ENCODE peak calls at places on chromosomes 11 and 22, in ten cellular contexts. E, D, H, M, L, W, N, Y, I and J are unnamed samples. For H3K4me1, the result is how much of the 10 kb centered on the place peaks cover.

GRCh38 chr22:42184852-42185251 is 54.2 kb upstream of the CYP2D6 start:
- DNase-seq in E (no peak), D (no peak), H (no peak), M (peak), L (no peak), W (no peak), N (no peak), Y (no peak), I (no peak), J (no peak)

GRCh38 chr22:47357086-47357485 is 594.6 kb downstream of the TBC1D22A start:
- DNase-seq in E (no peak), D (no peak), H (no peak), M (no peak), L (no peak), W (no peak), N (no peak), Y (no peak), I (no peak), J (no peak)

GRCh38 chr11:69253028-69253427 is 40.9 kb upstream of the MYEOV start:
- DNase-seq in E (no peak), D (no peak), H (peak), M (peak), L (no peak), W (peak), N (no peak), Y (no peak), I (no peak), J (no peak)

GRCh38 chr11:71425851-71426250 is 22.3 kb downstream of the DHCR7 start:
- DNase-seq in E (no peak), D (no peak), H (no peak), M (peak), L (no peak), W (peak), N (peak), Y (no peak), I (no peak), J (no peak)

GRCh38 chr11:62004473-62004872 is 37.0 kb upstream of the FTH1 start:
- DNase-seq in E (no peak), D (peak), H (peak), M (peak), L (no peak), W (peak), N (no peak), Y (peak), I (peak), J (no peak)

GRCh38 chr11:71473793-71474080 is 20.7 kb downstream of the NADSYN1 start:
- DNase-seq in E (no peak), D (no peak), H (no peak), M (no peak), L (no peak), W (no peak), N (no peak), Y (no peak), I (no peak), J (no peak)

GRCh38 chr22:25996669-25997068 is 172.6 kb upstream of the SEZ6L start:
- DNase-seq in E (no peak), D (no peak), H (no peak), M (no peak), L (no peak), W (no peak), N (no peak), Y (no peak), I (no peak), J (no peak)

GRCh38 chr11:3823303-3823702 is 14.9 kb downstream of the PGAP2 start:
- DNase-seq in E (no peak), D (no peak), H (peak), M (peak), L (no peak), W (peak), N (no peak), Y (no peak), I (no peak), J (no peak)

GRCh38 chr11:115267871-115268270 is 236.3 kb downstream of the CADM1 start:
- DNase-seq in E (no peak), D (no peak), H (peak), M (no peak), L (no peak), W (no peak), N (no peak), Y (no peak), I (no peak), J (no peak)

GRCh38 chr22:27317961-27318360 is 483.6 kb downstream of the MN1 start:
- DNase-seq in E (no peak), D (no peak), H (peak), M (no peak), L (no peak), W (peak), N (no peak), Y (no peak), I (no peak), J (no peak)

DNA sequence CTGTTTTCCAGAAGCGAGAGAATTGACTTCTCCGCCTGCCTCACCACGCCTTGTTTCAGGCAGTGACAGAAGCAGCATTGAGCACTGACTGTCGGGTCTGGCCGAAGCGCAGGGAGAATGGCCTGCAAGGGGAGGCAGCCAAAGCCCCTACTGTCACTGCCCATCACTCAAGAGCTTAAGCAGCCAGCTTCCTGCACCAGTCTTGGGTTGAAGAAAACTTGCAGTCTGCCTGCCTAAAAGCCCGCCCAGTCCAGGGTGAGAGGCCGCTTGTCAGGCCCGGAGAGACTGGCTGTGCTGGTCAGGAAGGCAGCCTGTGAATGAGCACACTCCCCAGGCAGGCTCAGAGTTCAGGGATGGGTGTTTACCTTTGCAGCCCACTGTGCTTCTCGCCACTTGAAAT is 108.3 kb downstream of the PKNOX2 start:
- DNase-seq in E (no peak), D (no peak), H (no peak), M (no peak), L (no peak), W (no peak), N (no peak), Y (no peak), I (no peak), J (no peak)
- H3K4me1 ChIP-seq in E (under half), D (under half), H (under half), M (under half), L (under half), W (under half), N (under half), Y (under half), I (under half), J (under half)

GRCh38 chr11:64231536-64231935 is 1.2 kb downstream of the DNAJC4 start:
- DNase-seq in E (no peak), D (no peak), H (no peak), M (no peak), L (no peak), W (no peak), N (no peak), Y (no peak), I (no peak), J (no peak)
- H3K27ac ChIP-seq in E (no peak), D (no peak), H (no peak), M (no peak), L (no peak), W (no peak), N (no peak), Y (no peak), I (no peak), J (no peak)

GRCh38 chr22:49709464-49709863 is 118.2 kb downstream of the BRD1 start:
- DNase-seq in E (no peak), D (no peak), H (no peak), M (no peak), L (no peak), W (no peak), N (no peak), Y (no peak), I (no peak), J (no peak)

GRCh38 chr22:49712195-49712791 is 115.4 kb downstream of the BRD1 start:
- DNase-seq in E (no peak), D (no peak), H (peak), M (peak), L (peak), W (no peak), N (peak), Y (no peak), I (no peak), J (no peak)

GRCh38 chr22:49713003-49713402 is 114.7 kb downstream of the BRD1 start:
- DNase-seq in E (no peak), D (no peak), H (no peak), M (no peak), L (no peak), W (no peak), N (no peak), Y (no peak), I (no peak), J (no peak)

GRCh38 chr22:49715450-49715849 is 112.2 kb downstream of the BRD1 start:
- DNase-seq in E (no peak), D (no peak), H (no peak), M (peak), L (no peak), W (no peak), N (no peak), Y (no peak), I (no peak), J (no peak)

DNA sequence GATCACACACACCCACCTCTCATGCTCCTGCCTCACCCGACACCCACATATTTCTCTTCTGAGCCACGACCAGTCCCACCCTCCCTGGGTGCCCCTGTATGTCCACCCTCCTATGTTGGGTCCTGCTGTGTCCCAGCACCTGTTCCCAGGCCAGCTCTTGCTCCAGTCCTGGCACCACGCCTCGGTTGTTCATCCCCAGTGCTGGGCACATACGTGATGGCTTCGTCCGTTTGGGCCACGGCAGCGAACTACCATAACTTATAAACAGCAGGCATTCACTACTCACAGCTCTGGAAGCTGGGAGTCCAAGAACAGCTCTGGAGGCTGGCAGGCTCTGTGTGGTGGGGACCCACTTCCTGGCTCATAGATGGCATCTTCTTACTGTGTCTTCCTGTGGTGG is 116.9 kb downstream of the BRD1 start:
- DNase-seq in E (no peak), D (no peak), H (no peak), M (no peak), L (no peak), W (no peak), N (peak), Y (no peak), I (no peak), J (no peak)
- H3K4me1 ChIP-seq in E (under half), D (under half), H (under half), M (under half), L (under half), W (under half), N (under half), Y (under half), I (under half), J (under half)

GRCh38 chr11:45930951-45931563 is 8.6 kb downstream of the LARGE2 start:
- DNase-seq in E (no peak), D (no peak), H (no peak), M (no peak), L (no peak), W (peak), N (peak), Y (no peak), I (no peak), J (no peak)

GRCh38 chr11:45933131-45933821 is 10.8 kb downstream of the LARGE2 start:
- DNase-seq in E (no peak), D (no peak), H (peak), M (peak), L (no peak), W (peak), N (peak), Y (no peak), I (no peak), J (no peak)

GRCh38 chr11:45930031-45930794 is 7.8 kb downstream of the LARGE2 start:
- DNase-seq in E (peak), D (no peak), H (no peak), M (no peak), L (peak), W (peak), N (peak), Y (no peak), I (no peak), J (peak)

GRCh38 chr11:45932217-45932616 is 9.8 kb downstream of the LARGE2 start:
- DNase-seq in E (no peak), D (no peak), H (no peak), M (no peak), L (no peak), W (no peak), N (no peak), Y (no peak), I (no peak), J (no peak)

DNA sequence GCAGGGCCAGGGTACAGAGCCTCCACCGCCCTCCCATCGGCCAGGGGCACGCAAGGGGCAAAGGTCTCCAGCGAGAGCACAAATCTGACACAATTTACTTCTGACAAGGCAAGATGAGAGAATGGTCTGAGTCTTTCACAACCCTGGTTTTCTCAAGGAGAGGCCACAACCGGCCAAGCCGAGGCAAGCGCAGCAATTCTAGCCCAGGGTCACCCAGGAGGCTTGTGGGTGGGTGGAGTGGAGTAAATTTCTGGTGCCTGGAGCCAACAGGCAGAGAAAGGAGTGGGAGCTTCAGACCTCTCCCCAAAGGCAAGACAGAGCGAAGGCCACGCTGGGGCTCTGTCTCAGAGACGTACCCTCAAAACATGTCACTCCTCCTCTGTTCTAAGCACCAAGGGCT is 9.3 kb downstream of the LARGE2 start:
- DNase-seq in E (no peak), D (no peak), H (no peak), M (no peak), L (no peak), W (peak), N (peak), Y (no peak), I (no peak), J (no peak)
- H3K27ac ChIP-seq in E (no peak), D (no peak), H (no peak), M (no peak), L (no peak), W (peak), N (no peak), Y (no peak), I (no peak), J (no peak)

GRCh38 chr11:68028802-68029475 is 1.5 kb upstream of the NDUFS8 start:
- DNase-seq in E (no peak), D (no peak), H (peak), M (peak), L (no peak), W (peak), N (no peak), Y (no peak), I (no peak), J (no peak)

GRCh38 chr11:68025047-68025446 is 5.4 kb upstream of the NDUFS8 start:
- DNase-seq in E (no peak), D (no peak), H (no peak), M (no peak), L (no peak), W (no peak), N (no peak), Y (no peak), I (no peak), J (no peak)

GRCh38 chr11:68030318-68031135 is at the start of gene NDUFS8:
- DNase-seq in E (peak), D (peak), H (peak), M (peak), L (peak), W (peak), N (peak), Y (peak), I (peak), J (peak)

GRCh38 chr11:68026391-68027105 is 3.9 kb upstream of the NDUFS8 start:
- DNase-seq in E (no peak), D (no peak), H (no peak), M (no peak), L (no peak), W (no peak), N (no peak), Y (no peak), I (no peak), J (no peak)

GRCh38 chr11:68027667-68028066 is 2.8 kb upstream of the NDUFS8 start:
- DNase-seq in E (no peak), D (no peak), H (no peak), M (no peak), L (no peak), W (no peak), N (no peak), Y (no peak), I (no peak), J (no peak)
- H3K4me1 ChIP-seq in E (under half), D (under half), H (under half), M (under half), L (under half), W (under half), N (under half), Y (under half), I (under half), J (under half)

GRCh38 chr22:35547993-35548761 is 7.5 kb downstream of the RASD2 start:
- DNase-seq in E (no peak), D (no peak), H (no peak), M (no peak), L (no peak), W (no peak), N (no peak), Y (no peak), I (no peak), J (no peak)
- H3K27ac ChIP-seq in E (no peak), D (no peak), H (no peak), M (no peak), L (no peak), W (no peak), N (no peak), Y (no peak), I (no peak), J (no peak)

GRCh38 chr11:12154871-12155668 is 44.7 kb downstream of the MICAL2 start:
- DNase-seq in E (no peak), D (no peak), H (no peak), M (no peak), L (no peak), W (no peak), N (no peak), Y (no peak), I (no peak), J (no peak)

GRCh38 chr11:12157241-12157661 is 46.9 kb downstream of the MICAL2 start:
- DNase-seq in E (no peak), D (no peak), H (peak), M (peak), L (no peak), W (no peak), N (no peak), Y (no peak), I (no peak), J (no peak)

GRCh38 chr11:12158926-12159325 is 48.5 kb downstream of the MICAL2 start:
- DNase-seq in E (no peak), D (no peak), H (peak), M (no peak), L (no peak), W (no peak), N (no peak), Y (no peak), I (no peak), J (no peak)

GRCh38 chr11:12156301-12157140 is 46.1 kb downstream of the MICAL2 start:
- DNase-seq in E (no peak), D (no peak), H (peak), M (no peak), L (no peak), W (no peak), N (no peak), Y (no peak), I (no peak), J (no peak)

GRCh38 chr11:12155696-12156095 is 45.3 kb downstream of the MICAL2 start:
- DNase-seq in E (no peak), D (no peak), H (no peak), M (no peak), L (no peak), W (no peak), N (no peak), Y (no peak), I (no peak), J (no peak)
- H3K4me1 ChIP-seq in E (under half), D (under half), H (under half), M (under half), L (under half), W (under half), N (under half), Y (half or more), I (under half), J (under half)

GRCh38 chr11:96340555-96340885 is 2.5 kb downstream of the MAML2 start:
- DNase-seq in E (no peak), D (no peak), H (peak), M (peak), L (no peak), W (peak), N (no peak), Y (no peak), I (no peak), J (no peak)
- H3K27ac ChIP-seq in E (peak), D (peak), H (peak), M (peak), L (peak), W (peak), N (peak), Y (peak), I (peak), J (peak)